ENCODE peak calls at places on chromosome 14, in ten cellular contexts. S is NCI-H2029; G is HCEC 1CT; V is activated CD4-positive, alpha-beta T cell treated with anti-CD3 and anti-CD28 coated beads, Interleukin-2, amount 50 U/mL, for 1 hour; R is body of pancreas; M is IMR-90; E is cardiac fibroblast; F is heart right ventricle; X is breast epithelium; P is T-helper 9 cell. I is an unnamed sample.

GRCh38 chr14:35197015-35197414 is 74.7 kb downstream of the PRORP start:
- DNase-seq in P (no peak), M (peak), R (no peak), V (no peak), S (peak), G (peak), E (peak), F (no peak), X (no peak), I (no peak)

GRCh38 chr14:50037240-50037639 is 79.1 kb downstream of the VCPKMT start:
- DNase-seq in F (no peak), V (no peak), G (no peak), X (no peak), M (no peak), R (no peak), S (no peak), E (no peak), P (no peak), I (no peak)

GRCh38 chr14:39739796-39740195 is 307.6 kb upstream of the FBXO33 start:
- DNase-seq in F (peak), P (no peak), V (no peak), G (no peak), M (no peak), X (no peak), E (no peak), S (no peak), R (peak), I (peak)

GRCh38 chr14:99644035-99644587 is 818 bp upstream of the HHIPL1 start:
- DNase-seq in F (no peak), P (no peak), R (no peak), X (no peak), S (no peak), M (no peak), G (no peak), E (no peak), V (no peak), I (no peak)

GRCh38 chr14:78170203-78170602 is at the start of gene NRXN3:
- DNase-seq in X (no peak), S (no peak), P (no peak), F (no peak), G (no peak), M (no peak), E (no peak), R (no peak), V (no peak), I (peak)

GRCh38 chr14:68619805-68620574 is 172.9 kb downstream of the ZFP36L1 start:
- DNase-seq in M (peak), P (no peak), G (peak), F (no peak), S (no peak), E (peak), X (no peak), R (no peak), V (no peak), I (no peak)

GRCh38 chr14:63904724-63905123 is 51.9 kb downstream of the SYNE2 start:
- DNase-seq in R (no peak), V (no peak), M (no peak), E (no peak), P (no peak), X (no peak), S (no peak), G (no peak), F (no peak), I (no peak)

GRCh38 chr14:89617471-89618291 is 200.6 kb upstream of the FOXN3 start:
- DNase-seq in S (no peak), V (peak), R (peak), E (peak), P (peak), G (peak), M (peak), X (no peak), F (peak), I (peak)

GRCh38 chr14:25086817-25087396 is 37.0 kb upstream of the STXBP6 start:
- DNase-seq in X (no peak), V (no peak), P (no peak), M (no peak), R (no peak), G (no peak), S (no peak), F (no peak), E (no peak), I (no peak)

GRCh38 chr14:58733451-58734208 is 95.9 kb downstream of the DACT1 start:
- DNase-seq in M (no peak), E (no peak), G (no peak), R (no peak), F (no peak), S (no peak), V (no peak), P (no peak), X (no peak), I (no peak)

GRCh38 chr14:92693998-92694780 is 54.2 kb downstream of the LGMN start:
- DNase-seq in E (no peak), P (no peak), G (no peak), V (no peak), X (no peak), S (peak), R (no peak), M (no peak), F (no peak), I (no peak)

GRCh38 chr14:91778217-91778616 is 46.3 kb upstream of the CATSPERB start:
- DNase-seq in P (no peak), S (no peak), X (no peak), V (no peak), F (no peak), E (no peak), M (peak), R (no peak), G (peak), I (no peak)

GRCh38 chr14:76089575-76089974 is 62.1 kb upstream of the GPATCH2L start:
- DNase-seq in S (no peak), X (no peak), P (no peak), M (no peak), F (no peak), R (no peak), G (no peak), E (no peak), V (no peak), I (no peak)

I was measured in G401.